ENCODE peak calls at places on chromosome 13, in six cellular contexts. W, T, O, J, G and L are unnamed samples.

GRCh38 chr13:95643471-95643813 is 1.1 kb downstream of the DZIP1 start:
- DNase-seq in W (no peak), T (no peak), O (no peak), J (peak), G (no peak), L (no peak)

GRCh38 chr13:50386527-50387123 is 371.4 kb downstream of the KCNRG start:
- DNase-seq in W (peak), T (no peak), O (no peak), J (peak), G (no peak), L (no peak)

GRCh38 chr13:24663089-24663395 is 17.2 kb upstream of the ATP12A start:
- DNase-seq in W (no peak), T (no peak), O (no peak), J (no peak), G (no peak), L (no peak)

GRCh38 chr13:98942997-98943396 is 34.9 kb downstream of the DOCK9 start:
- DNase-seq in W (no peak), T (no peak), O (no peak), J (no peak), G (no peak), L (no peak)

GRCh38 chr13:92952161-92952560 is 274.4 kb upstream of the GPC6 start:
- DNase-seq in W (no peak), T (no peak), O (no peak), J (no peak), G (no peak), L (no peak)

GRCh38 chr13:46640843-46641242 is 87.9 kb downstream of the LRCH1 start:
- DNase-seq in W (peak), T (no peak), O (no peak), J (no peak), G (no peak), L (no peak)

GRCh38 chr13:20570540-20570939 is 3.6 kb downstream of the IFT88 start:
- DNase-seq in W (no peak), T (no peak), O (no peak), J (no peak), G (no peak), L (no peak)

GRCh38 chr13:88376762-88377388 is 705.7 kb downstream of the SLITRK5 start:
- DNase-seq in W (no peak), T (no peak), O (no peak), J (no peak), G (no peak), L (no peak)

GRCh38 chr13:34011552-34012085 is 193.7 kb downstream of the RFC3 start:
- DNase-seq in W (no peak), T (no peak), O (no peak), J (no peak), G (no peak), L (no peak)

GRCh38 chr13:41648314-41648935 is 191.1 kb downstream of the RGCC start:
- DNase-seq in W (peak), T (no peak), O (no peak), J (no peak), G (no peak), L (no peak)

GRCh38 chr13:113802090-113802531 is 43.1 kb downstream of the TMEM255B start:
- DNase-seq in W (no peak), T (no peak), O (no peak), J (no peak), G (no peak), L (no peak)

GRCh38 chr13:76210262-76210661 is 574.1 kb downstream of the LMO7 start:
- DNase-seq in W (peak), T (no peak), O (no peak), J (no peak), G (no peak), L (no peak)

GRCh38 chr13:40118337-40118736 is 462.9 kb downstream of the COG6 start:
- DNase-seq in W (no peak), T (no peak), O (no peak), J (no peak), G (no peak), L (no peak)

GRCh38 chr13:112956516-112957294 is 12.3 kb upstream of the MCF2L start:
- DNase-seq in W (no peak), T (no peak), O (no peak), J (no peak), G (no peak), L (no peak)

GRCh38 chr13:28579334-28579733 is 79.6 kb upstream of the POMP start:
- DNase-seq in W (no peak), T (no peak), O (no peak), J (no peak), G (no peak), L (no peak)

GRCh38 chr13:79079351-79079839 is 326.7 kb downstream of the RBM26 start:
- DNase-seq in W (peak), T (no peak), O (no peak), J (no peak), G (no peak), L (no peak)

GRCh38 chr13:19586904-19587634 is 25.7 kb upstream of the TPTE2 start:
- DNase-seq in W (peak), T (peak), O (no peak), J (no peak), G (peak), L (no peak)

GRCh38 chr13:94128430-94128829 is 351.1 kb downstream of the DCT start:
- DNase-seq in W (no peak), T (no peak), O (no peak), J (no peak), G (no peak), L (no peak)

GRCh38 chr13:99442273-99442895 is 58.9 kb upstream of the TM9SF2 start:
- DNase-seq in W (peak), T (peak), O (no peak), J (peak), G (no peak), L (no peak)

GRCh38 chr13:31518666-31519065 is 220.7 kb upstream of the RXFP2 start:
- DNase-seq in W (no peak), T (no peak), O (no peak), J (no peak), G (no peak), L (no peak)

GRCh38 chr13:76812206-76812882 is 73.9 kb downstream of the KCTD12 start:
- DNase-seq in W (no peak), T (no peak), O (no peak), J (no peak), G (no peak), L (no peak)

GRCh38 chr13:87295636-87296035 is 375.5 kb upstream of the SLITRK5 start:
- DNase-seq in W (no peak), T (no peak), O (no peak), J (no peak), G (no peak), L (no peak)

GRCh38 chr13:50543767-50544166 is 299.7 kb downstream of the DLEU7 start:
- DNase-seq in W (peak), T (no peak), O (no peak), J (no peak), G (no peak), L (no peak)

GRCh38 chr13:75326173-75327131 is 155.5 kb downstream of the TBC1D4 start:
- DNase-seq in W (no peak), T (peak), O (no peak), J (no peak), G (peak), L (no peak)

GRCh38 chr13:102141625-102142472 is 260.0 kb downstream of the FGF14 start:
- DNase-seq in W (peak), T (no peak), O (no peak), J (no peak), G (no peak), L (no peak)

GRCh38 chr13:49086711-49087110 is 111.0 kb downstream of the FNDC3A start:
- DNase-seq in W (peak), T (no peak), O (no peak), J (no peak), G (no peak), L (no peak)

GRCh38 chr13:81874681-81875661 is 1534.0 kb upstream of the SPRY2 start:
- DNase-seq in W (peak), T (no peak), O (no peak), J (no peak), G (no peak), L (no peak)

GRCh38 chr13:77860621-77861020 is 58.0 kb downstream of the EDNRB start:
- DNase-seq in W (peak), T (no peak), O (no peak), J (no peak), G (no peak), L (no peak)

GRCh38 chr13:30033681-30034447 is 183.4 kb upstream of the UBL3 start:
- DNase-seq in W (peak), T (no peak), O (no peak), J (no peak), G (no peak), L (peak)

GRCh38 chr13:67120872-67121531 is 109.1 kb downstream of the PCDH9 start:
- DNase-seq in W (peak), T (no peak), O (no peak), J (no peak), G (no peak), L (no peak)

GRCh38 chr13:59490651-59491050 is 673.1 kb downstream of the DIAPH3 start:
- DNase-seq in W (no peak), T (no peak), O (no peak), J (no peak), G (no peak), L (no peak)

GRCh38 chr13:99572921-99573320 is 71.6 kb downstream of the TM9SF2 start:
- DNase-seq in W (no peak), T (no peak), O (no peak), J (no peak), G (no peak), L (no peak)

GRCh38 chr13:85230754-85231153 is 568.5 kb downstream of the SLITRK6 start:
- DNase-seq in W (no peak), T (no peak), O (no peak), J (no peak), G (no peak), L (no peak)

GRCh38 chr13:73168226-73168992 is 109.6 kb downstream of the KLF5 start:
- DNase-seq in W (peak), T (no peak), O (no peak), J (no peak), G (no peak), L (no peak)

GRCh38 chr13:44024496-44025155 is 144.9 kb downstream of the LACC1 start:
- DNase-seq in W (no peak), T (no peak), O (no peak), J (no peak), G (no peak), L (no peak)

GRCh38 chr13:94248454-94249233 is 230.8 kb downstream of the DCT start:
- DNase-seq in W (no peak), T (no peak), O (no peak), J (no peak), G (no peak), L (no peak)

GRCh38 chr13:62767473-62767872 is 1351.8 kb upstream of the PCDH20 start:
- DNase-seq in W (no peak), T (no peak), O (no peak), J (no peak), G (no peak), L (no peak)

GRCh38 chr13:50509167-50509566 is 334.3 kb downstream of the DLEU7 start:
- DNase-seq in W (no peak), T (no peak), O (no peak), J (no peak), G (no peak), L (no peak)

GRCh38 chr13:51585696-51586095 is 1.4 kb downstream of the WDFY2 start:
- DNase-seq in W (peak), T (no peak), O (no peak), J (no peak), G (no peak), L (no peak)

GRCh38 chr13:95296326-95296939 is 4.8 kb downstream of the ABCC4 start:
- DNase-seq in W (peak), T (no peak), O (no peak), J (peak), G (no peak), L (no peak)